ENCODE peak calls at places on chromosomes 4 and X, in six cellular contexts. C is right lobe of liver, S is upper lobe of left lung, X is HepG2, N is breast epithelium, M is esophagus squamous epithelium. F is an unnamed sample.

GRCh38 chr4:185318679-185319078 is 77.0 kb downstream of the LRP2BP start:
- DNase-seq in C (no peak), S (no peak), X (peak; percentile 81), N (no peak), M (no peak), F (no peak)

GRCh38 chr4:64774626-64775025 is 365.4 kb upstream of the TECRL start:
- DNase-seq in C (no peak), S (no peak), X (no peak), N (no peak), M (no peak), F (no peak)

GRCh38 chrX:150763810-150764209 is 70.6 kb downstream of the MTMR1 start:
- DNase-seq in C (no peak), S (no peak), X (no peak), N (no peak), M (no peak), F (no peak)

GRCh38 chrX:97766496-97767095 is 882.9 kb downstream of the RPA4 start:
- DNase-seq in C (no peak), S (no peak), X (no peak), N (no peak), M (no peak), F (no peak)

GRCh38 chrX:54435121-54435520 is 5.1 kb upstream of the TSR2 start:
- DNase-seq in C (no peak), S (no peak), X (no peak), N (no peak), M (no peak), F (no peak)

GRCh38 chr4:98210293-98210692 is 50.9 kb upstream of the RAP1GDS1 start:
- DNase-seq in C (no peak), S (no peak), X (no peak), N (no peak), M (no peak), F (no peak)

GRCh38 chr4:123481034-123481433 is 84.4 kb downstream of the SPRY1 start:
- DNase-seq in C (no peak), S (no peak), X (no peak), N (no peak), M (no peak), F (no peak)

GRCh38 chrX:121336831-121337421 is 289.5 kb downstream of the GLUD2 start:
- DNase-seq in C (no peak), S (no peak), X (no peak), N (no peak), M (no peak), F (no peak)

GRCh38 chrX:133698298-133698697 is 283.0 kb upstream of the GPC4 start:
- DNase-seq in C (no peak), S (no peak), X (no peak), N (no peak), M (no peak), F (no peak)

GRCh38 chr4:337932-338758 is 531 bp downstream of the ZNF141 start:
- DNase-seq in C (no peak), S (peak; percentile 93), X (no peak), N (peak; percentile 27), M (no peak), F (no peak)

GRCh38 chr4:24965627-24966026 is 52.8 kb upstream of the CCDC149 start:
- DNase-seq in C (no peak), S (no peak), X (no peak), N (no peak), M (no peak), F (no peak)

GRCh38 chrX:144616317-144616716 is 631.0 kb upstream of the SPANXN1 start:
- DNase-seq in C (no peak), S (no peak), X (no peak), N (no peak), M (no peak), F (no peak)

GRCh38 chr4:100075486-100076270 is 114.6 kb downstream of the DDIT4L start:
- DNase-seq in C (no peak), S (no peak), X (no peak), N (no peak), M (no peak), F (no peak)

GRCh38 chrX:2502120-2502667 is 1.4 kb upstream of the DHRSX start:
- DNase-seq in C (no peak), S (no peak), X (no peak), N (no peak), M (no peak), F (no peak)
- H3K27ac ChIP-seq in C (no peak overlapping the region), S (no peak overlapping the region), X (no peak overlapping the region), N (peak overlapping the region; percentile 48), M (no peak overlapping the region), F (peak overlapping the region; percentile 20)

GRCh38 chr4:7842384-7843279 is 97.0 kb downstream of the AFAP1 start:
- DNase-seq in C (no peak), S (peak; percentile 52), X (no peak), N (peak; percentile 69), M (no peak), F (peak; percentile 63)
- TF ChIP-seq POLR2A in C (no peak), S (no peak), X (no peak), N (no peak), M (no peak), F (no peak)

GRCh38 chr4:73431813-73432168 is 4.2 kb upstream of the AFP start:
- DNase-seq in C (no peak), S (no peak), X (no peak), N (no peak), M (no peak), F (no peak)

GRCh38 chr4:73433140-73433539 is 2.9 kb upstream of the AFP start:
- DNase-seq in C (no peak), S (no peak), X (no peak), N (no peak), M (no peak), F (no peak)

GRCh38 chr4:73434311-73434710 is 1.7 kb upstream of the AFP start:
- DNase-seq in C (no peak), S (no peak), X (peak; percentile 45), N (no peak), M (no peak), F (no peak)

GRCh38 chr4:73430188-73430587 is 5.8 kb upstream of the AFP start:
- DNase-seq in C (no peak), S (no peak), X (peak; percentile 34), N (no peak), M (no peak), F (no peak)

GRCh38 chr4:73432169-73433000 is 3.6 kb upstream of the AFP start:
- DNase-seq in C (no peak), S (no peak), X (peak; percentile 97), N (no peak), M (no peak), F (no peak)
- H3K27ac ChIP-seq in C (peak overlapping the region; percentile 37), S (no peak overlapping the region), X (peak overlapping the region; percentile 98), N (no peak overlapping the region), M (no peak overlapping the region), F (no peak overlapping the region)

DNA sequence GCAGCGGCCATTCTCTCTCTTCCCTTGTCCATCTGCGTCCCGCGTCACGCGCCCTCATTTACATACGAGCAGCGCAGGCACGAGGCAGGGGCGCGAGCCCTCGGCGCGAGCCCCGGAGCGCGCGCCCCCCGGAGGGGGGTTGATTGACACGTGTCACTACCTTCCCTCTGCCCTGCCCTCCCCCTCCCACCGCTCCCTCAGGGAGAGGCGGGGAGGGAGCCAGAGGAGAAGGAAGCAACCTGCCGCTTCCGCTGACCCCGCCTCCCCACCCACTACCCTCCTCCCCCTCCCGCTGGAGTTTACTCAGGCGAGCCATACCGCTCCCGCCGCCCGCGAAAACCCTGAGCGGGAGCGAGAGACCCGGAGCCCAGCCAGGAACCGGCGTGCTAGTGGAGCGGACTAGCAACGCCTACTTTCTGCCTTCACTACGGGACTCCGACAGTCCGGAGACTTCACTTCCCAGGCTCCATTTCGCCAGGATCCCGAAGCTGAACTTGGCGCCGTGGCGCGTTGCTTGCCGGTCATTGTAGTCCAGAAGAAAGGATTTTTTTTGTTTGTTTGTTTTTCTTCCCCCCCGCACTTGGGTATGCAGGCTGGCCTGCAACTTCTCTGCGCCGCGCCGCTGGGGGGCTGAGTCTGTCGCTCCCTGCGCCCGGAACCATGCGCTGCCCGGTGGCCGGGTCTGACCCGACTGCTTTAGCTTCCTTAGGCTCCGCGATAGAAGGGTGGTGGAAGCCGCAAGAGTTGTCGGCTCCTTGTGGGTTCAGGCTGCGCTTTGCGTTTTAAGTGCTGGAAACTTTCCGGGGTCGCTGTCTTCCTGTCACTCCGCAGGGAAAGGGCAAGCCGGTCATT is at the start of gene LCORL:
- DNase-seq in C (peak; percentile 97), S (peak; percentile 97), X (peak; percentile 96), N (peak; percentile 89), M (peak; percentile 88), F (peak; percentile 91)
- TF ChIP-seq POLR2A in C (peak; percentile 50), S (no peak), X (peak; percentile 57), N (no peak), M (peak; percentile 11), F (peak; percentile 97)

GRCh38 chr4:27011401-27011800 is 150.8 kb downstream of the STIM2 start:
- DNase-seq in C (no peak), S (no peak), X (no peak), N (no peak), M (no peak), F (no peak)
- H3K27ac ChIP-seq in C (no peak overlapping the region), S (no peak overlapping the region), X (no peak overlapping the region), N (no peak overlapping the region), M (no peak overlapping the region), F (no peak overlapping the region)

DNA sequence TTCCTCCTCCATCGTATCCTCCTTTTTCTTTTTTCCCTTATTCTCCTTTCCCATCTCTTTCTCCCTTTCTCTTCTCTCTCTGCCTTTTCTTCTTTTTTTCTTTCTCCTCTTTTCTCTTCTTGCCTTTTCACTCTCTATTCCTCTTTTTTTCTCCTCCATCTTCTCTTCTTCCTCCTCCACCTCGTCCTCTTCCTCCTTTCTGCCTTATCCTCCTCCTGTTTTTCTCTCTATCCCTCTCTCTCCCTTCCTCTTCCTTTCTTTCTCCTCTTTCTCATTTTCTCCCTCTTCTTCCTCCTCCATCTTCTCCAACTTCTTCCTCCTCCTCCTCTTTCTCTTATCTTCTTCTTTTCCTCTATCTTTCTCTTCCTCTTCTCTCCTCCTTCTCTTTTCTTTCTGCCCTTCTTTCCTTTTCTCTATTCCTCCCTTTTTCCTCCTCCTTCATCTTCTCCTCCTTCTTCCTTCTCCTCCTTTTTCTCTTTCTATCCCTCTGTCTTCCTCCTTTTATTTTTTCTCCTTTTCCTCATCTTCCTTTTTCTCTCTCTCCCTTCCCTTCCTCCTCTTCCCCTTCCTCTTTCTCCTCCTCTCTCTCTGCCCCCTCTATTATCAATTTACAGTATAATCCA is 269.1 kb downstream of the DHRSX start:
- DNase-seq in C (no peak), S (no peak), X (no peak), N (no peak), M (no peak), F (no peak)
- TF ChIP-seq POLR2A in C (no peak), S (no peak), X (no peak), N (no peak), M (no peak), F (no peak)

GRCh38 chr4:59217910-59218631 is 1982.1 kb upstream of the ADGRL3 start:
- DNase-seq in C (no peak), S (no peak), X (no peak), N (no peak), M (no peak), F (no peak)
- H3K27ac ChIP-seq in C (no peak overlapping the region), S (no peak overlapping the region), X (no peak overlapping the region), N (no peak overlapping the region), M (no peak overlapping the region), F (no peak overlapping the region)

F was measured in gastrocnemius medialis.